ENCODE peak calls at places on chromosomes 12 and 14, in six cellular contexts. One of them, this sample, is unnamed.

GRCh38 chr14:41418851-41419250 is 187.8 kb upstream of the LRFN5 start:
- DNase-seq in SK-N-SH: no peak
- DNase-seq in lung: no peak
- DNase-seq in GM12865: no peak
- DNase-seq in kidney: no peak
- DNase-seq in cardiac fibroblast: no peak
- DNase-seq in this sample: no peak

GRCh38 chr12:116590561-116590960 is 31.4 kb downstream of the MAP1LC3B2 start:
- DNase-seq in SK-N-SH: no peak
- DNase-seq in lung: no peak
- DNase-seq in GM12865: no peak
- DNase-seq in kidney: no peak
- DNase-seq in cardiac fibroblast: no peak
- DNase-seq in this sample: no peak

GRCh38 chr14:89621791-89622638 is 205.0 kb upstream of the FOXN3 start:
- DNase-seq in SK-N-SH: no peak
- DNase-seq in lung: no peak
- DNase-seq in GM12865: no peak
- DNase-seq in kidney: no peak
- DNase-seq in cardiac fibroblast: no peak
- DNase-seq in this sample: no peak

GRCh38 chr12:75135021-75135420 is 74.6 kb downstream of the KCNC2 start:
- DNase-seq in SK-N-SH: no peak
- DNase-seq in lung: no peak
- DNase-seq in GM12865: no peak
- DNase-seq in kidney: no peak
- DNase-seq in cardiac fibroblast: no peak
- DNase-seq in this sample: no peak

GRCh38 chr12:104485651-104486341 is 29.0 kb downstream of the CHST11 start:
- DNase-seq in SK-N-SH: no peak
- DNase-seq in lung: no peak
- DNase-seq in GM12865: peak; percentile 44
- DNase-seq in kidney: no peak
- DNase-seq in cardiac fibroblast: no peak
- DNase-seq in this sample: no peak

GRCh38 chr12:27226319-27226984 is 17.6 kb upstream of the STK38L start:
- DNase-seq in SK-N-SH: no peak
- DNase-seq in lung: no peak
- DNase-seq in GM12865: no peak
- DNase-seq in kidney: no peak
- DNase-seq in cardiac fibroblast: peak; percentile 16
- DNase-seq in this sample: no peak

GRCh38 chr12:1069846-1070245 is 78.8 kb downstream of the ERC1 start:
- DNase-seq in SK-N-SH: no peak
- DNase-seq in lung: no peak
- DNase-seq in GM12865: no peak
- DNase-seq in kidney: no peak
- DNase-seq in cardiac fibroblast: no peak
- DNase-seq in this sample: no peak

GRCh38 chr12:42987216-42987631 is 397.7 kb upstream of the PRICKLE1 start:
- DNase-seq in SK-N-SH: peak; percentile 55
- DNase-seq in lung: no peak
- DNase-seq in GM12865: no peak
- DNase-seq in kidney: no peak
- DNase-seq in cardiac fibroblast: no peak
- DNase-seq in this sample: no peak

GRCh38 chr12:76018111-76018510 is 13.5 kb downstream of the PHLDA1 start:
- DNase-seq in SK-N-SH: no peak
- DNase-seq in lung: peak; percentile 48
- DNase-seq in GM12865: no peak
- DNase-seq in kidney: no peak
- DNase-seq in cardiac fibroblast: peak; percentile 85
- DNase-seq in this sample: no peak

GRCh38 chr14:99224116-99224910 is 47.7 kb downstream of the BCL11B start:
- DNase-seq in SK-N-SH: no peak
- DNase-seq in lung: no peak
- DNase-seq in GM12865: no peak
- DNase-seq in kidney: no peak
- DNase-seq in cardiac fibroblast: no peak
- DNase-seq in this sample: no peak
- TF ChIP-seq CTCF in SK-N-SH: no peak
- TF ChIP-seq CTCF in lung: no peak
- TF ChIP-seq CTCF in GM12865: no peak
- TF ChIP-seq CTCF in kidney: no peak
- TF ChIP-seq CTCF in cardiac fibroblast: no peak
- TF ChIP-seq CTCF in this sample: no peak

GRCh38 chr12:97513921-97514320 is 51.3 kb downstream of the RMST start:
- DNase-seq in SK-N-SH: no peak
- DNase-seq in lung: no peak
- DNase-seq in GM12865: no peak
- DNase-seq in kidney: no peak
- DNase-seq in cardiac fibroblast: no peak
- DNase-seq in this sample: no peak

GRCh38 chr12:97512696-97513095 is 50.1 kb downstream of the RMST start:
- DNase-seq in SK-N-SH: no peak
- DNase-seq in lung: no peak
- DNase-seq in GM12865: no peak
- DNase-seq in kidney: no peak
- DNase-seq in cardiac fibroblast: no peak
- DNase-seq in this sample: no peak
- TF ChIP-seq CTCF in SK-N-SH: no peak
- TF ChIP-seq CTCF in lung: no peak
- TF ChIP-seq CTCF in GM12865: no peak
- TF ChIP-seq CTCF in kidney: no peak
- TF ChIP-seq CTCF in cardiac fibroblast: no peak
- TF ChIP-seq CTCF in this sample: no peak

GRCh38 chr14:96039633-96040311 is 610 bp downstream of the C14orf132 start:
- DNase-seq in SK-N-SH: peak; percentile 78
- DNase-seq in lung: no peak
- DNase-seq in GM12865: peak; percentile 8
- DNase-seq in kidney: no peak
- DNase-seq in cardiac fibroblast: peak; percentile 42
- DNase-seq in this sample: no peak
- TF ChIP-seq CTCF in SK-N-SH: peak; percentile 46
- TF ChIP-seq CTCF in lung: no peak
- TF ChIP-seq CTCF in GM12865: no peak
- TF ChIP-seq CTCF in kidney: no peak
- TF ChIP-seq CTCF in cardiac fibroblast: peak; percentile 14
- TF ChIP-seq CTCF in this sample: peak; percentile 25

GRCh38 chr12:33605776-33606175 is 166.2 kb upstream of the SYT10 start:
- DNase-seq in SK-N-SH: peak; percentile 2
- DNase-seq in lung: no peak
- DNase-seq in GM12865: peak; percentile 14
- DNase-seq in kidney: no peak
- DNase-seq in cardiac fibroblast: no peak
- DNase-seq in this sample: no peak
- TF ChIP-seq CTCF in SK-N-SH: peak; percentile 57
- TF ChIP-seq CTCF in lung: no peak
- TF ChIP-seq CTCF in GM12865: peak; percentile 19
- TF ChIP-seq CTCF in kidney: peak; percentile 8
- TF ChIP-seq CTCF in cardiac fibroblast: peak; percentile 49
- TF ChIP-seq CTCF in this sample: no peak

GRCh38 chr12:132761911-132762583 is 415 bp upstream of the ANKLE2 start:
- DNase-seq in SK-N-SH: peak; percentile 99
- DNase-seq in lung: peak; percentile 82
- DNase-seq in GM12865: peak; percentile 95
- DNase-seq in kidney: peak; percentile 94
- DNase-seq in cardiac fibroblast: peak; percentile 93
- DNase-seq in this sample: peak; percentile 73
- TF ChIP-seq CTCF in SK-N-SH: peak; percentile 31
- TF ChIP-seq CTCF in lung: no peak
- TF ChIP-seq CTCF in GM12865: peak; percentile 18
- TF ChIP-seq CTCF in kidney: peak; percentile 4
- TF ChIP-seq CTCF in cardiac fibroblast: peak; percentile 7
- TF ChIP-seq CTCF in this sample: no peak

GRCh38 chr12:51977320-51977753 is 25.8 kb downstream of the ACVR1B start:
- DNase-seq in SK-N-SH: no peak
- DNase-seq in lung: no peak
- DNase-seq in GM12865: no peak
- DNase-seq in kidney: no peak
- DNase-seq in cardiac fibroblast: peak; percentile 88
- DNase-seq in this sample: no peak

GRCh38 chr12:51975196-51975595 is 23.7 kb downstream of the ACVR1B start:
- DNase-seq in SK-N-SH: no peak
- DNase-seq in lung: no peak
- DNase-seq in GM12865: no peak
- DNase-seq in kidney: no peak
- DNase-seq in cardiac fibroblast: no peak
- DNase-seq in this sample: no peak

GRCh38 chr12:51973560-51973959 is 22.1 kb downstream of the ACVR1B start:
- DNase-seq in SK-N-SH: no peak
- DNase-seq in lung: no peak
- DNase-seq in GM12865: no peak
- DNase-seq in kidney: no peak
- DNase-seq in cardiac fibroblast: peak; percentile 71
- DNase-seq in this sample: no peak

GRCh38 chr12:51974646-51975045 is 23.1 kb downstream of the ACVR1B start:
- DNase-seq in SK-N-SH: no peak
- DNase-seq in lung: no peak
- DNase-seq in GM12865: no peak
- DNase-seq in kidney: no peak
- DNase-seq in cardiac fibroblast: peak; percentile 30
- DNase-seq in this sample: no peak

DNA sequence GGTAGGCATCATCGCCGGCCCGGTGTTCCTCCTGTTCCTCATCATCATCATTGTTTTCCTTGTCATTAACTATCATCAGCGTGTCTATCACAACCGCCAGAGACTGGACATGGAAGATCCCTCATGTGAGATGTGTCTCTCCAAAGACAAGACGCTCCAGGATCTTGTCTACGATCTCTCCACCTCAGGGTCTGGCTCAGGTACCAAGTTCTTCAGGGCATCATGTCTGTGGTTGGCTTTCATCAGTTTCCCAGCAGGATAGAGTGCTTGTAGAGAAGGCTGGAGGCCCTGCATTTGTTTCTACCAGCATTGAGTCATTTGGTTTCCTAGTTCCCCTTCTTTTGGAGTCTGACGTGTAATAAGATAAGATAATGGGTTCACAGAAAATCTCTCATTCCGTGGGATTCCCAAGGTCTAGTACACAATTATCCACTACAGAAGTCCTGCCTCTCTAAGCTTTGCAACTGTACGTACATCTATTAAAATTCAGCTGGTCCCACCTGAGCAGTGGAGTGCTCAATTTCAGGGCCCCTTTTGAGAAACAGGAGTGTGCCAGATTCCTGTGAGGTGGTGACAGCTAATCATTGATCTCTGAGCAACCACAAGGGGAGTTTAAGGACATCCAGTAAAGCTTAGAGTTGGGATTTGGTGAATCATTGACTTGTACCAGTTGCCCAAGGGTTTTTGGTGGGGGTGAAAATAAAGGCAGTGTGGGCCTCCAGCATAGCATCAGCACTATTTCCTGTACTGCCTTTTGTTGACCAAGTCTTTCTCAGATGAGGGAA is 25.1 kb downstream of the ACVR1B start:
- DNase-seq in SK-N-SH: no peak
- DNase-seq in lung: no peak
- DNase-seq in GM12865: no peak
- DNase-seq in kidney: no peak
- DNase-seq in cardiac fibroblast: peak; percentile 97
- DNase-seq in this sample: no peak
- TF ChIP-seq CTCF in SK-N-SH: no peak
- TF ChIP-seq CTCF in lung: no peak
- TF ChIP-seq CTCF in GM12865: no peak
- TF ChIP-seq CTCF in kidney: no peak
- TF ChIP-seq CTCF in cardiac fibroblast: no peak
- TF ChIP-seq CTCF in this sample: no peak

DNA sequence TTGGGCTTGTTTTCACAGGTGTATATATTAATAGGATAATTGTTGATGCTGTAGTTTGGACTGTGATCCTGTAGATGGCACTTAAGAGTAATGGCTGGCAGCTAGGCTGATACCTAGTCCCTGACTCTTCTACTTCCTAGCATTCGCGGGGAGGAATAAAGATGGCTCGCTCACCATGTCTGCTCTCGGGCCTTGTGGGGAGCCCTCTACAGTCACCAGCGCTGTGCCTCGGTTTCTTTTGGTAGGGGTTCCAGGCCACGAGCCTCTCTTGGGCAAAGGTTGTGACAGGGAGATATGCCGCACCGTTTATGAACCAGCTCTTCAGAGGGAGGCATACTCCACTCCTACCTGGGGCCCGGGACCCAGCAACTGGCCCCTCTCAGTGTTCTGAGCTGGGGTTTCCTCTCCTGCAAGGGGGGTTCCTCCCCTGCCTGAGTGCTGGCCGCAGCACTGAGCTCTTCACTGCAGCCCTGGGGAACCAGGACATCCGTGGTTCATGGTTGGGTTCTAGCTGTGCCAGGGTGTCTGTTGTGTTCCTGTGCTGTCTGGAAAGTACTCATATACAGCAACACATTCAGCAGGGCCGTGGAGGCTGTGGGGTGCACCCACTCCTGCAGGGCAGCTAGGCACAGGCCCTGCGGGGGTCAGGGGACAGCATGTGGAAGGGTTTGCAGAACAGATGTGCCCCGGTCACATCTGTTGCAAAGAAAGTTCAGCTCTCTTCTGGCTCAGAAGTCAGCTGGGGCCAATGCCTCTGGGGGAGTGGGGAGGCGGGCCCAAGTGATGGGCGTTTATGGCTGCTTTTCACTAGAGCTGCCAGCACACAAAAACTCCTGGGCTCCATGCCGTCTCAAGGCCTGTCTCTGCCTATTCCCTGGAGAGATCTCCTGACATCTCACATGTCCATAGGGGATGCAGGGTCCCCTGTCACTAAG is 147.9 kb downstream of the PPFIA2 start:
- DNase-seq in SK-N-SH: peak; percentile 15
- DNase-seq in lung: no peak
- DNase-seq in GM12865: peak; percentile 22
- DNase-seq in kidney: peak; percentile 34
- DNase-seq in cardiac fibroblast: peak; percentile 12
- DNase-seq in this sample: no peak
- TF ChIP-seq CTCF in SK-N-SH: peak; percentile 53
- TF ChIP-seq CTCF in lung: no peak
- TF ChIP-seq CTCF in GM12865: peak; percentile 48
- TF ChIP-seq CTCF in kidney: no peak
- TF ChIP-seq CTCF in cardiac fibroblast: peak; percentile 33
- TF ChIP-seq CTCF in this sample: peak; percentile 22

GRCh38 chr14:54317396-54317795 is 79.4 kb upstream of the CDKN3 start:
- DNase-seq in SK-N-SH: no peak
- DNase-seq in lung: no peak
- DNase-seq in GM12865: peak; percentile 24
- DNase-seq in kidney: no peak
- DNase-seq in cardiac fibroblast: no peak
- DNase-seq in this sample: no peak
- TF ChIP-seq CTCF in SK-N-SH: no peak
- TF ChIP-seq CTCF in lung: no peak
- TF ChIP-seq CTCF in GM12865: no peak
- TF ChIP-seq CTCF in kidney: no peak
- TF ChIP-seq CTCF in cardiac fibroblast: no peak
- TF ChIP-seq CTCF in this sample: no peak

DNA sequence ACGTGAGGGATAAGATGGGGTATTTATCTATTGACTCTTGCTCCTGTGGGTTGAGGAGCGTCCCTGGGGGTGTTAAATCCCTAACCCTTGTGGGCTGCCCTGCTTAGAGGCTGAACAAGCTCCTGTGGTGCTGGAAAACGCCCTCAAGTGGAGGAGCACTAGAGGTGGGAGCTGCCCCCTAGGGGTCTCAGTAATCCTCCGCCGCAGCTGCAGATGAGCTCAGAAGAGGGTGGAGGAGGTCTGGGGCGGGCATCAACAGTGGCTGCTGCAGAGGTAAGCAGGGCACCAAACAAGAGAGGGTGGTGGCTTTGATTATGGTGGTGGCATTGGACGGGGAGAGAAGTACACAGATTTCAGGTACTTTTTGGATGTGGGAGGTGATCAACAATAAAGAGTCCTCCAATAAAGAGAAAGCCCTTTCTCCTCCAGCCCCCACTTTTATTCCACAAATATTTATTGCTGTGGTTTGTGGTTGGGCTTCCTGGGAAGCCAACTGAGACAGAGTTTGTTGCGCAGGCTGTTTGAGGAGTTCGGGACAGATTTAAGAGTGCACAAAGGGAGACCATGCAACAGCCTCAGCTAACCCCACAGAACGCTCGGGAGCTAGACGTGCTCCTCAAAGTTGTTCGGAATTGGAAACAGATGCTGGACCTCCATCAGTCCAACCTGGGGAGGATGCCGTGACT is 179.9 kb downstream of the ADCK1 start:
- DNase-seq in SK-N-SH: peak; percentile 44
- DNase-seq in lung: no peak
- DNase-seq in GM12865: no peak
- DNase-seq in kidney: no peak
- DNase-seq in cardiac fibroblast: no peak
- DNase-seq in this sample: no peak
- TF ChIP-seq CTCF in SK-N-SH: no peak
- TF ChIP-seq CTCF in lung: no peak
- TF ChIP-seq CTCF in GM12865: no peak
- TF ChIP-seq CTCF in kidney: no peak
- TF ChIP-seq CTCF in cardiac fibroblast: no peak
- TF ChIP-seq CTCF in this sample: no peak

This sample was measured in AG09319.